ENCODE peak calls at places on chromosome 15, in four cellular contexts. D is CD8-positive, alpha-beta T cell; J is neural progenitor cell; G is left lung. N is an unnamed sample. For H3K9me3, the result is how much of the 10 kb centered on the place peaks cover.

GRCh38 chr15:60351066-60351465 is 46.7 kb downstream of the ANXA2 start:
- DNase-seq in D (no peak), J (no peak), G (no peak), N (no peak)

GRCh38 chr15:57607570-57608000 is 15.9 kb downstream of the MYZAP start:
- DNase-seq in D (no peak), J (no peak), G (peak), N (no peak)

GRCh38 chr15:80801891-80802680 is 22.9 kb downstream of the CEMIP start:
- DNase-seq in D (no peak), J (no peak), G (no peak), N (no peak)

GRCh38 chr15:96276438-96277210 is 53.9 kb upstream of the NR2F2 start:
- DNase-seq in D (no peak), J (no peak), G (no peak), N (no peak)

GRCh38 chr15:28913171-28913765 is 27.5 kb downstream of the APBA2 start:
- DNase-seq in D (no peak), J (peak), G (no peak), N (no peak)

GRCh38 chr15:43777293-43777819 is 590 bp upstream of the ELL3 start:
- DNase-seq in D (peak), J (peak), G (peak), N (peak)

GRCh38 chr15:60982249-60982932 is 246.7 kb downstream of the RORA start:
- DNase-seq in D (no peak), J (no peak), G (no peak), N (no peak)

GRCh38 chr15:57881361-57881760 is 174.8 kb downstream of the POLR2M start:
- DNase-seq in D (no peak), J (no peak), G (no peak), N (no peak)

GRCh38 chr15:75840659-75841058 is 2.6 kb upstream of the UBE2Q2 start:
- DNase-seq in D (no peak), J (no peak), G (no peak), N (no peak)

GRCh38 chr15:101156509-101157159 is 95.2 kb downstream of the CHSY1 start:
- DNase-seq in D (no peak), J (no peak), G (no peak), N (no peak)

GRCh38 chr15:59531066-59531465 is 80.5 kb upstream of the GCNT3 start:
- DNase-seq in D (no peak), J (no peak), G (no peak), N (no peak)

GRCh38 chr15:45634442-45635190 is at the start of gene SQOR:
- DNase-seq in D (peak), J (peak), G (peak), N (peak)

GRCh38 chr15:73851679-73852078 is 21.7 kb upstream of the TBC1D21 start:
- DNase-seq in D (peak), J (peak), G (no peak), N (peak)

GRCh38 chr15:82111918-82112317 is 66.1 kb upstream of the MEX3B start:
- DNase-seq in D (no peak), J (no peak), G (no peak), N (no peak)

GRCh38 chr15:33846862-33847261 is 121.4 kb upstream of the CHRM5 start:
- DNase-seq in D (no peak), J (no peak), G (no peak), N (no peak)

GRCh38 chr15:81023483-81024264 is 23.0 kb downstream of the TLNRD1 start:
- DNase-seq in D (no peak), J (no peak), G (peak), N (no peak)

GRCh38 chr15:63749330-63749942 is 84.3 kb downstream of the HERC1 start:
- DNase-seq in D (no peak), J (no peak), G (no peak), N (no peak)

GRCh38 chr15:92797168-92798052 is 102.7 kb upstream of the CHD2 start:
- DNase-seq in D (no peak), J (peak), G (no peak), N (peak)

GRCh38 chr15:78455749-78456148 is 17.7 kb downstream of the IREB2 start:
- DNase-seq in D (no peak), J (no peak), G (no peak), N (no peak)

GRCh38 chr15:35107122-35107521 is 22.0 kb upstream of the NANOGP8 start:
- DNase-seq in D (no peak), J (no peak), G (no peak), N (no peak)

GRCh38 chr15:75045332-75046015 is 22.1 kb downstream of the PPCDC start:
- DNase-seq in D (no peak), J (no peak), G (no peak), N (no peak)

GRCh38 chr15:95129589-95129988 is 898.2 kb downstream of the MCTP2 start:
- DNase-seq in D (no peak), J (no peak), G (no peak), N (no peak)

GRCh38 chr15:98957655-98958054 is 49.9 kb downstream of the PGPEP1L start:
- DNase-seq in D (no peak), J (no peak), G (no peak), N (no peak)

GRCh38 chr15:78353093-78353492 is 12.9 kb downstream of the CRABP1 start:
- DNase-seq in D (no peak), J (no peak), G (no peak), N (no peak)

GRCh38 chr15:74866090-74866489 is 7.1 kb downstream of the SCAMP2 start:
- DNase-seq in D (no peak), J (no peak), G (no peak), N (no peak)

GRCh38 chr15:76330281-76330680 is 6.3 kb upstream of the ISL2 start:
- DNase-seq in D (no peak), J (peak), G (no peak), N (no peak)

GRCh38 chr15:33226559-33227181 is 32.2 kb upstream of the FMN1 start:
- DNase-seq in D (peak), J (peak), G (no peak), N (peak)

GRCh38 chr15:25172691-25173090 is 217.9 kb downstream of the SNRPN start:
- DNase-seq in D (no peak), J (no peak), G (peak), N (no peak)
- H3K9me3 ChIP-seq in D (under half), J (under half), G (under half), N (under half)

DNA sequence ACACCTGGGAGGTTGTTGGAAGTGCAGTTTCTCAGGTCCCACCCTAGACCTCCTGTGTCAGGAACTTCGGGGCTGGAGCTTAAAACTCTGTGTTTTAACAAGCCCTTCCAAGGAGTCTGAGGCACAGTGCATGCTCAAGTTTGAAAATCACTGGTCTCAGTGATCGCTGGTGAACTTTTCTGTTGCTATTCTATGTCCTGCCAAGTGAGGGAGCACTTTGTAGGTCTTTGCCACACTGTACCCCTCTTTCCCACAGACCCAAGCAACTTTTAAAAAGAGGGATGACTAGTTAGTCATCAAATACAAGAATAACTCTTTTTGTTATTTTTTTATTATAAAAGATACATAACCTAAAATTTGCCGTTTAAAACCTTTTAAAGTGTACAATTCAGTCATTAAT is 133.7 kb downstream of the AGBL1 start:
- DNase-seq in D (no peak), J (no peak), G (no peak), N (no peak)
- TF ChIP-seq CTCF in D (no peak), J (peak), G (no peak), N (no peak)

GRCh38 chr15:84685304-84685703 is 27.3 kb upstream of the NMB start:
- DNase-seq in D (no peak), J (no peak), G (no peak), N (no peak)

GRCh38 chr15:84689858-84690257 is 26.1 kb downstream of the SEC11A start:
- DNase-seq in D (no peak), J (no peak), G (no peak), N (no peak)

GRCh38 chr15:84681822-84682221 is 23.8 kb upstream of the NMB start:
- DNase-seq in D (no peak), J (no peak), G (no peak), N (peak)

DNA sequence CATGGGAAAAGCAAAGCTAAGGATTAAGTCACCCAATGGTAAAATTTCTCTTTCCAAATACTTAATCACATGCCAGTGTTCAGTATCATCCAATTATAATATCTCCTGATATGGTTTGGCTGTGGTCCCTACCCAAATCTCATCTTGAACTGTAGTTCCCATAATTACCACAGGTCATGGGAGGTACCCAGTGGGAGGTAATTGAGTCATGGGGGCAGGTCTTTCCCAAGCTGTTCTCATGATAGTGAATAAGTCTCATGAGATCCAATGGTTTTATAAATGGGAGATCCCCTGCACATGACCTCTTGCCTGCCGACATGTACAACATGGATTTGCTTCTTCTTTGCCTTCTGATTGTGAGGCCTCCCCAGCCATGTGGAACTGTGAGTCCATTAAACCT is 26.1 kb upstream of the NMB start:
- DNase-seq in D (no peak), J (no peak), G (no peak), N (no peak)
- H3K27ac ChIP-seq in D (no peak), J (no peak), G (no peak), N (no peak)

DNA sequence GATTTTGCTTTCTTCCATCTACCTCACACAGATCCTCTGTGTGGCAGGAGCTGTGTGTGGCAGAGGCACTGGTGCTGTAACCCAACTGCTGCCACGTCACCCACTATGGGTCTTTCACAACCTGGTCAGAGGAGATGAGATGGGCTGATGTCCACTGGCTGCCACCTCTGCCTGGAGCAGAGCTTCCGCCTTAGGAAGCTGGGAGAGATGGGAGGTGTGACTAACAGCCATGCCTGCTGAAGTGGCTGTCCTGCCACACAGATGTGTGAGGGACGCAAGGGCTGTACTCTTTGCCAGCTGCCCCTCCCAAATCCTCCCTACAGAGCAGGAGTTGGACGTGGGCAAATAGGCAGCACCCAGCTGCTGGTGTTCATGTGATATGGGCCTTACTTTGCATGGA is 329.5 kb downstream of the GABRB3 start:
- DNase-seq in D (no peak), J (no peak), G (no peak), N (no peak)
- H3K9me3 ChIP-seq in D (under half), J (under half), G (under half), N (under half)

DNA sequence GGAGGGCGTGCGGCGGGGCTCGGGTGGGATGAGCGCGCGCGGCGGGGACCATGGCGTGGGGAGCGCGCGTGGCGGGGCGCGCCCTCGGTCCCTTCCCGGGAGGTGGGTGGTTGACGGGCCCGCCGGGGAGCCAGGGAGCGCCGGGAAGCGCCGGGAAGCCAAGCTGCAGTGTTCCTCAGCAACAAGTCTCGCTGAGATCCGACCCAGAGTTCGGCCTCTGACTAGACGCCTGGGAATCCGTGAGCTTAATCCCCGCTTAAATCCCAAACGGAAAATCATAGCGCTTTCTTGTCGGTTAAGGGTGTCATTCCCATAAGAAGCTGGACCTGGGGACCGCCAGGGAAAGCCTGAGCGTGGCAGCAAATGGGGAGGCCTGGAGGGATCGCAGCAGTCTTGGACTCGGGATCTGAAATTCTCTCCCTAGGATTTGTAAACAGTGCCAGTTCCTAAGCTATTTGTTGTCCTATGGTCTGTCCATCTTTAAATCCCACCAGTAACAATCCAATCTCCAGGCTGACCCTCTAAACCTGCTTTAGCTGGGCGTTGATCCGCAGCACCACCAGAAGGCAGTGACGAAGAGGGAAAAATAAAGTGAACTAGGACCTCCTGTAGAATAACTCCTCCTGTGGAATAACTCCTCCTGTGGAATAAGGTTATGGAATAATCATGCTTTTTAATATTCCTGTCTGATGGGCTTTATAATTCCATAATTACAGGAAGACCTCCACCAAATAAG is 560 bp upstream of the NEDD4 start:
- DNase-seq in D (no peak), J (peak), G (no peak), N (no peak)
- TF ChIP-seq CTCF in D (no peak), J (no peak), G (no peak), N (no peak)

GRCh38 chr15:42735382-42736165 is 1.4 kb downstream of the CDAN1 start:
- DNase-seq in D (no peak), J (no peak), G (no peak), N (no peak)
- H3K27ac ChIP-seq in D (no peak), J (no peak), G (no peak), N (no peak)

DNA sequence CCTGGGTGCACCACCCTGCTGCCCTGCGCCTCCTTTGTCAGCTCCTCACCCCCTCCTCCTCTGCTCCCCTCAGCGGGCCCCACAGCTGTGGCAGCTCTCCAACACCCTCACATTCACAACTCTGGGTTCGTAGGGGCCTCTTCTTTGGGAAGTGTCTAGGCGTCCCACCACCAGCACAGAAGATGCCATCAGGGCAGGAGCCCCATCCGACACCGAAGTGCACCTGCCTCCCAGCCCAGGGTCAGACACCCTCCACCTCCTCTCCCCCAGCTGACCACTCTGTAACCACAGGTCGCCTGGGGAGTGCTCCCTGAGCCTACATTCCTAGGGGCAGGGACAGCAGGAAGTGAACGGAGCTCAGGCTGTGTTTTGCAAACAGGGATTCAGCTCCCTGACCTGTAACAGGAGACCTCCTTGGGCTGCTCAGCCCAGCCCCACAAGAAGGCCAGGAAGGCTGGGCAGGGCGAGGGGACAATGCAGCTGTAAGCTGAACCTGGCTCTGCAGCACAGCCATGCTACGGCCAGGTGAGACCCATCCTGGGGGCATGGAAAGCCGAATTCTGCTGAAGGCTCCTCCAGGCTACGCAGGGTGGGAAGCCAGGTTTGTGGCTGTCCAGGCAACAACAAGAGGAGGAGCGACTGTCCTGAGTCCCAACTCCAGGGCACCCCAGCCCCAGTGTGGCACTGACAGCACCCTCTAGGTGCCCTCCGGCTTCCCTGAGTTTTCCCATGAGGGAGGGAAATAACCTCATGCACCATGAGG is 269.0 kb downstream of the GOLGA6L6 start:
- DNase-seq in D (no peak), J (no peak), G (peak), N (no peak)
- H3K9me3 ChIP-seq in D (under half), J (half or more), G (under half), N (under half)

N was measured in CD4-positive, alpha-beta T cell.